ENCODE peak calls at places on chromosomes 12 and 14, in five cellular contexts. One of them, this sample, is unnamed.

GRCh38 chr14:63725786-63726185 is 2.1 kb downstream of the SGPP1 start:
- DNase-seq in CD8-positive, alpha-beta T cell: no peak
- DNase-seq in epithelial cell of esophagus: no peak
- DNase-seq in H1: no peak
- DNase-seq in fibroblast of lung: no peak
- DNase-seq in this sample: peak; percentile 19

GRCh38 chr12:39814626-39815025 is 195.0 kb upstream of the ABCD2 start:
- DNase-seq in CD8-positive, alpha-beta T cell: no peak
- DNase-seq in fibroblast of lung: no peak
- DNase-seq in H1: no peak
- DNase-seq in epithelial cell of esophagus: no peak
- DNase-seq in this sample: no peak

GRCh38 chr12:31118831-31119530 is 45.3 kb downstream of the DDX11 start:
- DNase-seq in epithelial cell of esophagus: peak; percentile 8
- DNase-seq in CD8-positive, alpha-beta T cell: peak; percentile 39
- DNase-seq in fibroblast of lung: peak; percentile 10
- DNase-seq in H1: peak; percentile 72
- DNase-seq in this sample: no peak

GRCh38 chr14:69339426-69339825 is 58.7 kb downstream of the ERH start:
- DNase-seq in fibroblast of lung: no peak
- DNase-seq in CD8-positive, alpha-beta T cell: no peak
- DNase-seq in H1: no peak
- DNase-seq in epithelial cell of esophagus: no peak
- DNase-seq in this sample: no peak

GRCh38 chr12:124917135-124917840 is 2.8 kb upstream of the UBC start:
- DNase-seq in epithelial cell of esophagus: peak; percentile 100
- DNase-seq in CD8-positive, alpha-beta T cell: peak; percentile 91
- DNase-seq in H1: peak; percentile 86
- DNase-seq in fibroblast of lung: peak; percentile 100
- DNase-seq in this sample: peak; percentile 100

GRCh38 chr14:104405566-104406226 is 173.9 kb upstream of the C14orf180 start:
- DNase-seq in H1: no peak
- DNase-seq in fibroblast of lung: no peak
- DNase-seq in epithelial cell of esophagus: no peak
- DNase-seq in CD8-positive, alpha-beta T cell: peak; percentile 2
- DNase-seq in this sample: no peak

GRCh38 chr12:76199808-76200207 is 115.3 kb upstream of the NAP1L1 start:
- DNase-seq in CD8-positive, alpha-beta T cell: no peak
- DNase-seq in epithelial cell of esophagus: no peak
- DNase-seq in H1: no peak
- DNase-seq in fibroblast of lung: peak; percentile 95
- DNase-seq in this sample: peak; percentile 77

GRCh38 chr12:79776111-79776510 is 85.3 kb upstream of the PAWR start:
- DNase-seq in CD8-positive, alpha-beta T cell: no peak
- DNase-seq in epithelial cell of esophagus: peak; percentile 55
- DNase-seq in H1: no peak
- DNase-seq in fibroblast of lung: peak; percentile 43
- DNase-seq in this sample: peak; percentile 55

GRCh38 chr12:17206553-17206952 is 600.6 kb upstream of the LMO3 start:
- DNase-seq in H1: no peak
- DNase-seq in fibroblast of lung: no peak
- DNase-seq in epithelial cell of esophagus: no peak
- DNase-seq in CD8-positive, alpha-beta T cell: no peak
- DNase-seq in this sample: no peak

GRCh38 chr12:50505945-50506344 is 1.2 kb downstream of the DIP2B start:
- DNase-seq in fibroblast of lung: peak; percentile 25
- DNase-seq in H1: no peak
- DNase-seq in epithelial cell of esophagus: no peak
- DNase-seq in CD8-positive, alpha-beta T cell: no peak
- DNase-seq in this sample: peak; percentile 14

GRCh38 chr14:49962616-49963015 is 69.7 kb downstream of the ARF6 start:
- DNase-seq in fibroblast of lung: no peak
- DNase-seq in epithelial cell of esophagus: peak; percentile 98
- DNase-seq in CD8-positive, alpha-beta T cell: no peak
- DNase-seq in H1: no peak
- DNase-seq in this sample: no peak

GRCh38 chr14:54169254-54169924 is 212.8 kb upstream of the BMP4 start:
- DNase-seq in fibroblast of lung: peak; percentile 53
- DNase-seq in CD8-positive, alpha-beta T cell: no peak
- DNase-seq in H1: no peak
- DNase-seq in epithelial cell of esophagus: peak; percentile 68
- DNase-seq in this sample: peak; percentile 33

GRCh38 chr14:29216316-29216715 is 449.7 kb downstream of the FOXG1 start:
- DNase-seq in H1: no peak
- DNase-seq in CD8-positive, alpha-beta T cell: no peak
- DNase-seq in fibroblast of lung: no peak
- DNase-seq in epithelial cell of esophagus: no peak
- DNase-seq in this sample: no peak

GRCh38 chr12:112741106-112741505 is 50.4 kb upstream of the RPH3A start:
- DNase-seq in fibroblast of lung: no peak
- DNase-seq in CD8-positive, alpha-beta T cell: no peak
- DNase-seq in H1: no peak
- DNase-seq in epithelial cell of esophagus: no peak
- DNase-seq in this sample: no peak

GRCh38 chr12:95736631-95737030 is 53.9 kb downstream of the NTN4 start:
- DNase-seq in H1: no peak
- DNase-seq in CD8-positive, alpha-beta T cell: no peak
- DNase-seq in fibroblast of lung: peak; percentile 21
- DNase-seq in epithelial cell of esophagus: no peak
- DNase-seq in this sample: peak; percentile 37

GRCh38 chr12:7782055-7782454 is 7.1 kb upstream of the NANOG start:
- DNase-seq in fibroblast of lung: no peak
- DNase-seq in epithelial cell of esophagus: no peak
- DNase-seq in H1: no peak
- DNase-seq in CD8-positive, alpha-beta T cell: no peak
- DNase-seq in this sample: no peak

GRCh38 chr12:98057701-98058100 is 457.7 kb upstream of the TMPO start:
- DNase-seq in CD8-positive, alpha-beta T cell: no peak
- DNase-seq in epithelial cell of esophagus: no peak
- DNase-seq in H1: no peak
- DNase-seq in fibroblast of lung: no peak
- DNase-seq in this sample: no peak

GRCh38 chr14:76772300-76773187 is 11.3 kb downstream of the VASH1 start:
- DNase-seq in H1: peak; percentile 49
- DNase-seq in fibroblast of lung: peak; percentile 44
- DNase-seq in CD8-positive, alpha-beta T cell: no peak
- DNase-seq in epithelial cell of esophagus: no peak
- DNase-seq in this sample: peak; percentile 43

GRCh38 chr12:69415471-69416275 is 54.5 kb upstream of the FRS2 start:
- DNase-seq in H1: peak; percentile 68
- DNase-seq in CD8-positive, alpha-beta T cell: no peak
- DNase-seq in fibroblast of lung: peak; percentile 95
- DNase-seq in epithelial cell of esophagus: peak; percentile 73
- DNase-seq in this sample: peak; percentile 89

GRCh38 chr14:77882631-77883030 is 82.7 kb downstream of the ADCK1 start:
- DNase-seq in H1: no peak
- DNase-seq in CD8-positive, alpha-beta T cell: no peak
- DNase-seq in fibroblast of lung: peak; percentile 9
- DNase-seq in epithelial cell of esophagus: no peak
- DNase-seq in this sample: no peak

GRCh38 chr14:64387232-64387737 is 868 bp upstream of the MTHFD1 start:
- DNase-seq in H1: no peak
- DNase-seq in CD8-positive, alpha-beta T cell: no peak
- DNase-seq in epithelial cell of esophagus: peak; percentile 24
- DNase-seq in fibroblast of lung: peak; percentile 32
- DNase-seq in this sample: peak; percentile 35

GRCh38 chr12:49304161-49304560 is 9.2 kb downstream of the PRPH start:
- DNase-seq in epithelial cell of esophagus: no peak
- DNase-seq in H1: no peak
- DNase-seq in CD8-positive, alpha-beta T cell: no peak
- DNase-seq in fibroblast of lung: peak; percentile 17
- DNase-seq in this sample: no peak

GRCh38 chr14:53523226-53523625 is 370.1 kb upstream of the DDHD1 start:
- DNase-seq in H1: no peak
- DNase-seq in fibroblast of lung: no peak
- DNase-seq in epithelial cell of esophagus: no peak
- DNase-seq in CD8-positive, alpha-beta T cell: no peak
- DNase-seq in this sample: no peak

GRCh38 chr12:69534389-69534822 is 50.9 kb upstream of the CCT2 start:
- DNase-seq in CD8-positive, alpha-beta T cell: no peak
- DNase-seq in fibroblast of lung: peak; percentile 100
- DNase-seq in epithelial cell of esophagus: peak; percentile 98
- DNase-seq in H1: no peak
- DNase-seq in this sample: peak; percentile 99

DNA sequence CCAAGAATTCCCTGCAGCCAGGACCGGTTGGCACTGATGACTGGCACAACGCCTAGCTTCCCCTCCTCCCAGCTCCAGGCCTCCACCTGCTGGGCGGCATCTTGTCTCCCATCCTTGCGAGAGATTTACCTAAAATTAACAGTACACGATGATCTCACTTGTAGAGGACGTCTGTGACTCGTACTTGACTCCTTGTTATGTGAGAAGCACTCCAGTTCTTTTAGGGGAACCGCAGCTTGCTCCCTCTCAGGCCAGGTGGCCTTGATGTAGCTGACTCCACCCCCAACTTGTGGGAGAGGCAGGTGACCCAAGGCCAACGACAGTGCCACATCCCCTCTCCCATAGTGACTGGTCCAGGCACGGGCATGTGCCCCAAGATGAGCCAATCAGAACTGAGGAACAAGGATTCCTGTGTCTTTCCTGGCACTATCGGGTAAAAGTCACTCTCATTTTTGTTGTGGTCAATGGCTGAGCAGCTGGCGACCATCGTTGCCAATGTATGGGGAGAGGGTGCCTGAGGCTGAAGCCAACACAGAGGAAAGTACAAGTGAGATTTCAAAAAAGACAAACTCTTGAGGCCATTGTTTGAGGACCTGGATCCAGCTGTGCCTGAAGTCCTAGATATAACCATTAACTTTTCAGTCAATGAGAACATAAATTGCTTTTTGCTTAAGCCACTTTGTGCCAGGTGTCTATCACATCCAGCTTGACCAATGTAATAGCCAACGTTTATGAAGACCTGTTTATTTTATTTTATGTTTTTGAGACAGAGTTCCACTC is 208.7 kb downstream of the RBM19 start:
- DNase-seq in epithelial cell of esophagus: peak; percentile 11
- DNase-seq in fibroblast of lung: no peak
- DNase-seq in H1: no peak
- DNase-seq in CD8-positive, alpha-beta T cell: no peak
- DNase-seq in this sample: no peak
- TF ChIP-seq CTCF in epithelial cell of esophagus: no peak
- TF ChIP-seq CTCF in fibroblast of lung: no peak
- TF ChIP-seq CTCF in H1: no peak
- TF ChIP-seq CTCF in CD8-positive, alpha-beta T cell: no peak
- TF ChIP-seq CTCF in this sample: no peak

DNA sequence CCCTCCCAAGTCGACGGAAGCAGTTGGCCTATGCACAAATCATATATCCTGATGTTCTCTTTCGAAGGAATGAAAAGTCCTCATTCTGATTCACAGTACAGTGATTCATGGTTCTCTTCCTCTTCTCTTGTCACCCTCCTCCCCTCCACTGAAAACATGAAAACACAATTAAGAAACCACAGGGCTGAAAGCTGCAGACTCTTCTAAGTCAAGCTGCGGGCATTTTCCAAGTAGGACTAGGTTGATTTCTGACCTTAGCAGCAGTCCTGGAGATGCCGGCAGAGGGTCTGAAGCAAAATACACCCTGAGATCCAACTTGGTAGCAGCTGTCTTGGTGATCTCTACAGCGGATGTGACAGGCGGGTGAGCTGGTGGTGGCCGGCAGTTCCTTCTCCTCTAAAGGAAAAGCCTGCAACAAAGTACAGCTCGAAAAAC is 6.2 kb downstream of the TMCC3 start:
- DNase-seq in CD8-positive, alpha-beta T cell: peak; percentile 13
- DNase-seq in epithelial cell of esophagus: peak; percentile 91
- DNase-seq in H1: no peak
- DNase-seq in fibroblast of lung: peak; percentile 57
- DNase-seq in this sample: peak; percentile 57
- H3K4me3 ChIP-seq in CD8-positive, alpha-beta T cell: no peak overlapping the region
- H3K4me3 ChIP-seq in epithelial cell of esophagus: no peak overlapping the region
- H3K4me3 ChIP-seq in H1: no peak overlapping the region
- H3K4me3 ChIP-seq in fibroblast of lung: no peak overlapping the region
- H3K4me3 ChIP-seq in this sample: no peak overlapping the region

GRCh38 chr12:26831959-26832816 is 806 bp downstream of the ITPR2 start:
- DNase-seq in H1: peak; percentile 74
- DNase-seq in fibroblast of lung: peak; percentile 72
- DNase-seq in epithelial cell of esophagus: peak; percentile 76
- DNase-seq in CD8-positive, alpha-beta T cell: peak; percentile 69
- DNase-seq in this sample: peak; percentile 75
- TF ChIP-seq CTCF in H1: no peak
- TF ChIP-seq CTCF in fibroblast of lung: no peak
- TF ChIP-seq CTCF in epithelial cell of esophagus: no peak
- TF ChIP-seq CTCF in CD8-positive, alpha-beta T cell: no peak
- TF ChIP-seq CTCF in this sample: peak; percentile 5

DNA sequence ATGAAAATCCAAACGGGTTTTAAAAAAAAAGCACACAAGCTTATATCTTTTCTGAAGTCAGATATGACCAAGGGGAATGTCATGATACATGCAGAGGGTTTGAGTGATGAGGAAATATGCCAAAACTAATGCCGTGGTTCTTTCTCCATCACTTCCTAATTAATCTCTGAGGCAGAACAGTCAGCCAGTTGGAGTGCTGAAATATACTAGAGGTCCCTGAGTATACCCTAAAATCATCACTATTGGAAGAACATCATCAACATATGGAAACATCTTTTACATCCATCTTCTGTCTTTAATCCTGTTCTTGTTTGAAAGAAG is 160.7 kb upstream of the FAR2 start:
- DNase-seq in fibroblast of lung: no peak
- DNase-seq in CD8-positive, alpha-beta T cell: no peak
- DNase-seq in epithelial cell of esophagus: no peak
- DNase-seq in H1: no peak
- DNase-seq in this sample: no peak
- H3K4me3 ChIP-seq in fibroblast of lung: no peak overlapping the region
- H3K4me3 ChIP-seq in CD8-positive, alpha-beta T cell: no peak overlapping the region
- H3K4me3 ChIP-seq in epithelial cell of esophagus: no peak overlapping the region
- H3K4me3 ChIP-seq in H1: no peak overlapping the region
- H3K4me3 ChIP-seq in this sample: no peak overlapping the region

GRCh38 chr14:22304324-22304723 is 284.7 kb downstream of the DAD1 start:
- DNase-seq in fibroblast of lung: no peak
- DNase-seq in CD8-positive, alpha-beta T cell: no peak
- DNase-seq in H1: no peak
- DNase-seq in epithelial cell of esophagus: no peak
- DNase-seq in this sample: no peak

GRCh38 chr14:22300646-22301045 is 288.4 kb downstream of the DAD1 start:
- DNase-seq in CD8-positive, alpha-beta T cell: no peak
- DNase-seq in fibroblast of lung: no peak
- DNase-seq in H1: no peak
- DNase-seq in epithelial cell of esophagus: no peak
- DNase-seq in this sample: peak; percentile 58

GRCh38 chr14:22305563-22306127 is 283.4 kb downstream of the DAD1 start:
- DNase-seq in H1: no peak
- DNase-seq in CD8-positive, alpha-beta T cell: no peak
- DNase-seq in epithelial cell of esophagus: no peak
- DNase-seq in fibroblast of lung: no peak
- DNase-seq in this sample: no peak

DNA sequence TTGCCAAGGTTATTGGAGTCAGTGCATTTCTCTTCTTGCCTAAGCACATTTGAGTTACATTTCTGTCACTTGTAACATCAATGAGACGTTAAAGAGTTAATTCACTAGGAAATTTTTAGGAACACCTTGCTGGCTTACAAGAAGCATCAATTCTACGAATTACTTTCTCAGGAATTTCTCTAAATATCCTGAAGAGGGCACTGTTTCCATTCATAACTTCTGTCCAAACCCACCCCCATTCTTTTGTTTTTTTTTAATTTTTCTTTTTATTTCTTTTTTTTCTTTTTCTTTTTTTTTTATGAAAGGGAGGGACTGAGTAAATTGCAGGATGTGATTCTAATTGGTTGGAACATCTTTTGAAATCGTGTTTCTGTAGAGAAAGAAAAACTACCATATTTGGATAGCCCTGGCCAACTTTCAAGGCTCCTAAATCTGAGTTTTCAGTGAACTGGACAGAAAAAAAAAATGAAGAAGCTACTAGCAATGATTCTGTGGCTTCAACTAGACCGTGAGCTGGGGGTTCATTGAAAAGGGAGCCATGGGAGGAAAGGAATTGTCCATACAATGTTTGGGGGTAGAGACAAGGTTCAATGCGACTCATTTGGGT is 285.3 kb downstream of the DAD1 start:
- DNase-seq in fibroblast of lung: peak; percentile 30
- DNase-seq in CD8-positive, alpha-beta T cell: no peak
- DNase-seq in epithelial cell of esophagus: peak; percentile 14
- DNase-seq in H1: no peak
- DNase-seq in this sample: peak; percentile 47
- TF ChIP-seq CTCF in fibroblast of lung: peak; percentile 5
- TF ChIP-seq CTCF in CD8-positive, alpha-beta T cell: no peak
- TF ChIP-seq CTCF in epithelial cell of esophagus: peak; percentile 40
- TF ChIP-seq CTCF in H1: no peak
- TF ChIP-seq CTCF in this sample: peak; percentile 51